ENCODE peak calls at places on chromosomes 13 and 19, in six cellular contexts. One of them, this sample, is unnamed.

GRCh38 chr19:49057636-49058234 is at the start of gene CGB7:
- DNase-seq in effector memory CD4-positive, alpha-beta T cell: peak
- DNase-seq in CD8-positive, alpha-beta T cell: no peak
- DNase-seq in naive thymus-derived CD4-positive, alpha-beta T cell: no peak
- DNase-seq in IMR-90: peak
- DNase-seq in breast epithelium: peak
- DNase-seq in this sample: peak

GRCh38 chr13:40371531-40372125 is 294.8 kb downstream of the FOXO1 start:
- DNase-seq in effector memory CD4-positive, alpha-beta T cell: no peak
- DNase-seq in IMR-90: no peak
- DNase-seq in breast epithelium: no peak
- DNase-seq in CD8-positive, alpha-beta T cell: no peak
- DNase-seq in naive thymus-derived CD4-positive, alpha-beta T cell: no peak
- DNase-seq in this sample: no peak

GRCh38 chr19:57648336-57649003 is 15.5 kb downstream of the ZNF211 start:
- DNase-seq in CD8-positive, alpha-beta T cell: no peak
- DNase-seq in effector memory CD4-positive, alpha-beta T cell: no peak
- DNase-seq in IMR-90: no peak
- DNase-seq in naive thymus-derived CD4-positive, alpha-beta T cell: no peak
- DNase-seq in breast epithelium: no peak
- DNase-seq in this sample: no peak

GRCh38 chr13:109394311-109394988 is 391.9 kb downstream of the IRS2 start:
- DNase-seq in effector memory CD4-positive, alpha-beta T cell: no peak
- DNase-seq in breast epithelium: no peak
- DNase-seq in CD8-positive, alpha-beta T cell: no peak
- DNase-seq in naive thymus-derived CD4-positive, alpha-beta T cell: no peak
- DNase-seq in IMR-90: peak
- DNase-seq in this sample: no peak

GRCh38 chr19:3699071-3699740 is 1.1 kb downstream of the PIP5K1C start:
- DNase-seq in CD8-positive, alpha-beta T cell: no peak
- DNase-seq in breast epithelium: no peak
- DNase-seq in naive thymus-derived CD4-positive, alpha-beta T cell: no peak
- DNase-seq in IMR-90: peak
- DNase-seq in effector memory CD4-positive, alpha-beta T cell: no peak
- DNase-seq in this sample: no peak

GRCh38 chr13:87999791-88000190 is 328.6 kb downstream of the SLITRK5 start:
- DNase-seq in breast epithelium: no peak
- DNase-seq in IMR-90: no peak
- DNase-seq in naive thymus-derived CD4-positive, alpha-beta T cell: no peak
- DNase-seq in effector memory CD4-positive, alpha-beta T cell: no peak
- DNase-seq in CD8-positive, alpha-beta T cell: no peak
- DNase-seq in this sample: no peak

GRCh38 chr19:28331596-28331995 is 881.4 kb downstream of the UQCRFS1 start:
- DNase-seq in CD8-positive, alpha-beta T cell: no peak
- DNase-seq in effector memory CD4-positive, alpha-beta T cell: no peak
- DNase-seq in naive thymus-derived CD4-positive, alpha-beta T cell: no peak
- DNase-seq in breast epithelium: no peak
- DNase-seq in IMR-90: no peak
- DNase-seq in this sample: no peak

GRCh38 chr19:34733826-34734600 is at the start of gene ZNF181:
- DNase-seq in breast epithelium: peak
- DNase-seq in CD8-positive, alpha-beta T cell: peak
- DNase-seq in naive thymus-derived CD4-positive, alpha-beta T cell: peak
- DNase-seq in effector memory CD4-positive, alpha-beta T cell: peak
- DNase-seq in IMR-90: peak
- DNase-seq in this sample: peak

GRCh38 chr19:45972081-45972943 is 1.4 kb downstream of the NOVA2 start:
- DNase-seq in IMR-90: no peak
- DNase-seq in naive thymus-derived CD4-positive, alpha-beta T cell: peak
- DNase-seq in effector memory CD4-positive, alpha-beta T cell: peak
- DNase-seq in breast epithelium: no peak
- DNase-seq in CD8-positive, alpha-beta T cell: no peak
- DNase-seq in this sample: peak

GRCh38 chr19:29323046-29323971 is 110.4 kb upstream of the UQCRFS1 start:
- DNase-seq in IMR-90: no peak
- DNase-seq in naive thymus-derived CD4-positive, alpha-beta T cell: no peak
- DNase-seq in effector memory CD4-positive, alpha-beta T cell: no peak
- DNase-seq in breast epithelium: no peak
- DNase-seq in CD8-positive, alpha-beta T cell: no peak
- DNase-seq in this sample: no peak

GRCh38 chr19:14072535-14073231 is at the start of gene MISP3:
- DNase-seq in effector memory CD4-positive, alpha-beta T cell: no peak
- DNase-seq in naive thymus-derived CD4-positive, alpha-beta T cell: no peak
- DNase-seq in IMR-90: no peak
- DNase-seq in CD8-positive, alpha-beta T cell: no peak
- DNase-seq in breast epithelium: no peak
- DNase-seq in this sample: no peak

GRCh38 chr13:23628765-23629565 is 58.8 kb downstream of the TNFRSF19 start:
- DNase-seq in breast epithelium: no peak
- DNase-seq in naive thymus-derived CD4-positive, alpha-beta T cell: no peak
- DNase-seq in effector memory CD4-positive, alpha-beta T cell: no peak
- DNase-seq in CD8-positive, alpha-beta T cell: no peak
- DNase-seq in IMR-90: no peak
- DNase-seq in this sample: no peak

GRCh38 chr19:40592170-40592569 is 9.0 kb upstream of the LTBP4 start:
- DNase-seq in CD8-positive, alpha-beta T cell: no peak
- DNase-seq in IMR-90: peak
- DNase-seq in naive thymus-derived CD4-positive, alpha-beta T cell: no peak
- DNase-seq in effector memory CD4-positive, alpha-beta T cell: no peak
- DNase-seq in breast epithelium: no peak
- DNase-seq in this sample: no peak

GRCh38 chr13:31943591-31943990 is 88.0 kb upstream of the FRY start:
- DNase-seq in CD8-positive, alpha-beta T cell: no peak
- DNase-seq in naive thymus-derived CD4-positive, alpha-beta T cell: no peak
- DNase-seq in breast epithelium: no peak
- DNase-seq in IMR-90: no peak
- DNase-seq in effector memory CD4-positive, alpha-beta T cell: no peak
- DNase-seq in this sample: no peak

GRCh38 chr19:6543866-6544347 is 13.1 kb downstream of the TNFSF9 start:
- DNase-seq in breast epithelium: no peak
- DNase-seq in IMR-90: no peak
- DNase-seq in naive thymus-derived CD4-positive, alpha-beta T cell: no peak
- DNase-seq in effector memory CD4-positive, alpha-beta T cell: no peak
- DNase-seq in CD8-positive, alpha-beta T cell: no peak
- DNase-seq in this sample: no peak

GRCh38 chr19:49340069-49340864 is 5.1 kb downstream of the CD37 start:
- DNase-seq in breast epithelium: peak
- DNase-seq in naive thymus-derived CD4-positive, alpha-beta T cell: no peak
- DNase-seq in IMR-90: no peak
- DNase-seq in CD8-positive, alpha-beta T cell: no peak
- DNase-seq in effector memory CD4-positive, alpha-beta T cell: no peak
- DNase-seq in this sample: peak

GRCh38 chr13:45447050-45447661 is 17.6 kb upstream of the COG3 start:
- DNase-seq in IMR-90: no peak
- DNase-seq in effector memory CD4-positive, alpha-beta T cell: no peak
- DNase-seq in naive thymus-derived CD4-positive, alpha-beta T cell: no peak
- DNase-seq in breast epithelium: no peak
- DNase-seq in CD8-positive, alpha-beta T cell: no peak
- DNase-seq in this sample: no peak

GRCh38 chr13:113044431-113045114 is 61.0 kb upstream of the F7 start:
- DNase-seq in breast epithelium: no peak
- DNase-seq in naive thymus-derived CD4-positive, alpha-beta T cell: no peak
- DNase-seq in effector memory CD4-positive, alpha-beta T cell: no peak
- DNase-seq in IMR-90: no peak
- DNase-seq in CD8-positive, alpha-beta T cell: no peak
- DNase-seq in this sample: no peak

GRCh38 chr19:31349160-31349881 is at the start of gene TSHZ3:
- DNase-seq in IMR-90: peak
- DNase-seq in naive thymus-derived CD4-positive, alpha-beta T cell: peak
- DNase-seq in breast epithelium: no peak
- DNase-seq in CD8-positive, alpha-beta T cell: no peak
- DNase-seq in effector memory CD4-positive, alpha-beta T cell: no peak
- DNase-seq in this sample: peak

GRCh38 chr19:31351212-31352193 is 2.3 kb upstream of the TSHZ3 start:
- DNase-seq in effector memory CD4-positive, alpha-beta T cell: no peak
- DNase-seq in IMR-90: peak
- DNase-seq in naive thymus-derived CD4-positive, alpha-beta T cell: no peak
- DNase-seq in breast epithelium: no peak
- DNase-seq in CD8-positive, alpha-beta T cell: no peak
- DNase-seq in this sample: peak

GRCh38 chr19:31352296-31352781 is 3.1 kb upstream of the TSHZ3 start:
- DNase-seq in IMR-90: no peak
- DNase-seq in CD8-positive, alpha-beta T cell: no peak
- DNase-seq in naive thymus-derived CD4-positive, alpha-beta T cell: no peak
- DNase-seq in breast epithelium: no peak
- DNase-seq in effector memory CD4-positive, alpha-beta T cell: no peak
- DNase-seq in this sample: no peak

GRCh38 chr19:31350033-31350692 is 927 bp upstream of the TSHZ3 start:
- DNase-seq in effector memory CD4-positive, alpha-beta T cell: no peak
- DNase-seq in breast epithelium: no peak
- DNase-seq in naive thymus-derived CD4-positive, alpha-beta T cell: no peak
- DNase-seq in IMR-90: no peak
- DNase-seq in CD8-positive, alpha-beta T cell: no peak
- DNase-seq in this sample: no peak

GRCh38 chr19:31350693-31351211 is 1.5 kb upstream of the TSHZ3 start:
- DNase-seq in IMR-90: peak
- DNase-seq in CD8-positive, alpha-beta T cell: no peak
- DNase-seq in naive thymus-derived CD4-positive, alpha-beta T cell: no peak
- DNase-seq in breast epithelium: no peak
- DNase-seq in effector memory CD4-positive, alpha-beta T cell: no peak
- DNase-seq in this sample: peak
- H3K4me3 ChIP-seq in IMR-90: peak
- H3K4me3 ChIP-seq in CD8-positive, alpha-beta T cell: peak
- H3K4me3 ChIP-seq in naive thymus-derived CD4-positive, alpha-beta T cell: peak
- H3K4me3 ChIP-seq in breast epithelium: peak
- H3K4me3 ChIP-seq in effector memory CD4-positive, alpha-beta T cell: peak
- H3K4me3 ChIP-seq in this sample: peak

DNA sequence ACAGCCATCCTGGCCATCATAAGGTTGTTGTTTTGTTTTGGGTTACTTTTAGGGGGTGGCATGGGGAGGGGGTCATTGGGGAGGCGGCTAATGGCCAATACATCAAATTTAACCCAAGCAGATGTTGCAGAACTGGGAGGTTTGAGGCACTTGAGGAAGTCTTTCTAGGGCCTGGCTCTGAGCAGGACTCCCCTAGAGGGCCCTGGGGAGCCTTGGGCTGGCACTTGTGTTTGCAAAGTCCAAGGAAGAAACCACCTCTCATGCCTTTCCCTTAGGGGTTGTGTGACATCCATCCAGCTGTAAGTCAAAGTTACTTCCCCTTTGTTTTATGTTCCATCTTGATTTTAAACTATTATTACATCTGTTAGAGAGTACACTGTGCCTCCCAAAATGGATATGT is 160.0 kb downstream of the KATNAL1 start:
- DNase-seq in breast epithelium: no peak
- DNase-seq in effector memory CD4-positive, alpha-beta T cell: no peak
- DNase-seq in IMR-90: no peak
- DNase-seq in naive thymus-derived CD4-positive, alpha-beta T cell: no peak
- DNase-seq in CD8-positive, alpha-beta T cell: no peak
- DNase-seq in this sample: no peak
- H3K27ac ChIP-seq in breast epithelium: no peak
- H3K27ac ChIP-seq in effector memory CD4-positive, alpha-beta T cell: peak
- H3K27ac ChIP-seq in IMR-90: no peak
- H3K27ac ChIP-seq in naive thymus-derived CD4-positive, alpha-beta T cell: peak
- H3K27ac ChIP-seq in CD8-positive, alpha-beta T cell: peak
- H3K27ac ChIP-seq in this sample: peak

DNA sequence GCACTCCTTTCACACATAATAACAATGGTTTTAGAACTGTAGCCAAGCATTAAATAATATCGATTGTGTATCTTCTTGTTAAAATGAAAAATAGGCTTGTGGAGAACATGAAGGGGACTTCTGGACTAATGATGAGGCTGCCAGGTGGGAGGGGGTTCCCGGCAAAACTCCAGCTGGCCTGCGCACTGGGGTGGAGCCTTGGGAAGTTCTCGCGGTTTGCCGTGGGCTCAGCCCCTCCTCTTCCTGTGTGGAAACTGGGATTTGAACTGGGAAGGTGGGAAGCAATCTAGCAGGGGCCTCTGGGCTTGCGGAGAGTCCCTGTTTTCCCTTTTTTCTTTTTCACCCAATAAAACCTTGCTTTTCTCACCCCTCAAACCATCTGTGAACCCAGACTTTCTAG is 113.7 kb upstream of the SLITRK1 start:
- DNase-seq in CD8-positive, alpha-beta T cell: no peak
- DNase-seq in breast epithelium: no peak
- DNase-seq in IMR-90: no peak
- DNase-seq in effector memory CD4-positive, alpha-beta T cell: no peak
- DNase-seq in naive thymus-derived CD4-positive, alpha-beta T cell: no peak
- DNase-seq in this sample: no peak
- H3K4me3 ChIP-seq in CD8-positive, alpha-beta T cell: no peak
- H3K4me3 ChIP-seq in breast epithelium: no peak
- H3K4me3 ChIP-seq in IMR-90: no peak
- H3K4me3 ChIP-seq in effector memory CD4-positive, alpha-beta T cell: no peak
- H3K4me3 ChIP-seq in naive thymus-derived CD4-positive, alpha-beta T cell: no peak
- H3K4me3 ChIP-seq in this sample: no peak

DNA sequence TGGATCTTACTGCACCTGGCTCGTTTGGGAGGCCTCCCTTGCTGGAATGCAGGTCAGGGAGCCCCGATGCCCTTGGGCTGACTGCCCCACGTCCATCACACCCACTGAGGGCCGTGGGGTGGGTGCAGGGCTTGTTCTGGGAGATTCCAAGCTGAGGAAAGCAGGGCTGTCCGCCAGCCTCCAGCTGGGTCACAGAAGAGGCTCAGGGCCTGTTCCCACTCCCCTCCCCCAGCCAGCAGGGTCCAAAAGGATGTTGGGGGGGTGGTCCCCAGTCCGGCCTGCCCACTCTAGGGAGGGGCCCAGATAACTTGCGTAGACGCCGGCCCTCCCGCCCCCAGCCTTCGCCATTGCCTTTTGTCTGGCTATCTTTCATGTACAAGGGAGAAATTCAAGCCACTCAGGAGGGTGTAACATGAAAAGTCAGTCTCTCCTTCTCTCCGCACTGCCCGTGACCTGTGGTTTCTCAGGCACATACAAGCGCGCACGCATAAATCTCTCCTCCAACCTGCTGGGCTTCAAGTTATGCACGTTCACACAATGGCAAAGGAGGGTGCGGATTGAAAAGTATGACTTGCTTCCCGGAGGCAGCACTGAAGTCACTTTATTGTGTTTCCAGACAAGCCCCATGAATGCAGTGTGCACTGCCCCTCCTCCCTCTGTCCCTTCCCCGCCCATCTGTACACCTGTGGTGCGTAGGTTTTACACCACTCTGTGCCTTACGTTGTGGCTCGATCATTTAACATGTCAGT is 20.2 kb downstream of the CARM1 start:
- DNase-seq in effector memory CD4-positive, alpha-beta T cell: no peak
- DNase-seq in CD8-positive, alpha-beta T cell: no peak
- DNase-seq in IMR-90: no peak
- DNase-seq in breast epithelium: peak
- DNase-seq in naive thymus-derived CD4-positive, alpha-beta T cell: no peak
- DNase-seq in this sample: no peak
- H3K27ac ChIP-seq in effector memory CD4-positive, alpha-beta T cell: no peak
- H3K27ac ChIP-seq in CD8-positive, alpha-beta T cell: no peak
- H3K27ac ChIP-seq in IMR-90: no peak
- H3K27ac ChIP-seq in breast epithelium: peak
- H3K27ac ChIP-seq in naive thymus-derived CD4-positive, alpha-beta T cell: no peak
- H3K27ac ChIP-seq in this sample: no peak